ENCODE peak calls at places on chromosomes 11 and 22, in six cellular contexts. G is astrocyte of the spinal cord; N is GM10248; I is stimulated activated CD8-positive, alpha-beta memory T cell treated with anti-CD3 and anti-CD28 coated beads, Interleukin-7, amount 100 ng/mL, for 24 hours; T is OCI-M1; Y is amniotic stem cell. M is an unnamed sample.

GRCh38 chr22:19133561-19133960 is 2.5 kb downstream of the TSSK2 start:
- DNase-seq in T (no peak), I (no peak), G (no peak), N (no peak), Y (no peak), M (no peak)

GRCh38 chr11:45097721-45098493 is 48.5 kb upstream of the PRDM11 start:
- DNase-seq in N (no peak), G (peak), I (no peak), T (peak), Y (no peak), M (peak)

GRCh38 chr11:72812968-72813739 is 1.1 kb upstream of the ATG16L2 start:
- DNase-seq in N (peak), Y (no peak), I (peak), G (peak), T (peak), M (peak)

GRCh38 chr11:128695539-128696221 is 1.8 kb downstream of the FLI1 start:
- DNase-seq in G (peak), Y (no peak), I (no peak), T (peak), N (no peak), M (no peak)

GRCh38 chr11:2945757-2946287 is 16.6 kb upstream of the PHLDA2 start:
- DNase-seq in Y (no peak), N (no peak), T (no peak), G (no peak), I (no peak), M (no peak)

GRCh38 chr22:46245515-46245914 is 4.6 kb downstream of the CDPF1 start:
- DNase-seq in N (no peak), G (no peak), T (no peak), I (no peak), Y (no peak), M (no peak)

GRCh38 chr22:30460147-30460546 is 11.7 kb downstream of the SEC14L3 start:
- DNase-seq in N (no peak), G (no peak), I (no peak), T (no peak), Y (no peak), M (no peak)

GRCh38 chr11:65487467-65488272 is 11.2 kb upstream of the MALAT1 start:
- DNase-seq in T (peak), N (peak), Y (peak), I (no peak), G (peak), M (peak)

GRCh38 chr11:6894097-6894496 is 1.8 kb upstream of the OR2D2 start:
- DNase-seq in Y (no peak), T (no peak), I (no peak), N (no peak), G (no peak), M (no peak)

GRCh38 chr22:36948273-36949055 is 35.0 kb downstream of the CSF2RB start:
- DNase-seq in N (no peak), G (no peak), T (no peak), Y (no peak), I (no peak), M (no peak)

GRCh38 chr11:2825261-2825885 is 60.2 kb downstream of the CDKN1C start:
- DNase-seq in T (no peak), I (no peak), G (peak), N (no peak), Y (no peak), M (no peak)

GRCh38 chr11:11297578-11297977 is 55.5 kb downstream of the CSNK2A3 start:
- DNase-seq in I (no peak), T (no peak), Y (no peak), G (no peak), N (no peak), M (no peak)

GRCh38 chr22:31998784-31999435 is 44.2 kb upstream of the SLC5A1 start:
- DNase-seq in T (no peak), I (no peak), N (no peak), Y (no peak), G (no peak), M (no peak)

GRCh38 chr22:29212738-29213137 is 7.0 kb downstream of the EMID1 start:
- DNase-seq in G (no peak), I (no peak), Y (no peak), N (no peak), T (no peak), M (no peak)

GRCh38 chr11:2519879-2520735 is 75.3 kb downstream of the KCNQ1 start:
- DNase-seq in I (no peak), Y (no peak), N (no peak), G (no peak), T (no peak), M (no peak)

GRCh38 chr11:12005476-12005875 is 3.0 kb downstream of the DKK3 start:
- DNase-seq in N (no peak), G (peak), T (no peak), Y (no peak), I (no peak), M (no peak)

GRCh38 chr11:68312780-68313573 is 586 bp downstream of the LRP5 start:
- DNase-seq in T (peak), G (no peak), N (peak), I (no peak), Y (no peak), M (no peak)

GRCh38 chr22:46262449-46263207 is 515 bp downstream of the PKDREJ start:
- DNase-seq in I (no peak), N (no peak), Y (no peak), G (peak), T (no peak), M (peak)

GRCh38 chr22:22886546-22886945 is 1.1 kb upstream of the IGLL5 start:
- DNase-seq in Y (no peak), T (no peak), G (no peak), N (no peak), I (no peak), M (no peak)

GRCh38 chr11:29280452-29280851 is 736.4 kb downstream of the KCNA4 start:
- DNase-seq in G (peak), Y (no peak), I (no peak), N (no peak), T (no peak), M (peak)

GRCh38 chr22:49307870-49308269 is 519.8 kb downstream of the BRD1 start:
- DNase-seq in I (no peak), N (no peak), T (no peak), Y (no peak), G (no peak), M (no peak)

GRCh38 chr22:36385491-36386350 is 2.0 kb downstream of the MYH9 start:
- DNase-seq in Y (no peak), G (peak), N (no peak), T (no peak), I (no peak), M (peak)

GRCh38 chr11:96188625-96189006 is 154.4 kb downstream of the MAML2 start:
- DNase-seq in G (peak), I (no peak), Y (peak), T (peak), N (peak), M (no peak)

GRCh38 chr22:41222846-41223507 is 17.8 kb downstream of the CHADL start:
- DNase-seq in T (no peak), N (no peak), Y (no peak), I (no peak), G (no peak), M (no peak)

GRCh38 chr11:36333897-36334296 is 37.8 kb downstream of the PRR5L start:
- DNase-seq in G (peak), T (peak), N (no peak), I (no peak), Y (no peak), M (no peak)

GRCh38 chr11:69144719-69145365 is 10.9 kb upstream of the SMIM38 start:
- DNase-seq in N (no peak), Y (peak), G (no peak), T (no peak), I (no peak), M (no peak)

GRCh38 chr22:46033256-46034200 is 56.6 kb upstream of the WNT7B start:
- DNase-seq in Y (no peak), I (no peak), T (no peak), N (no peak), G (no peak), M (no peak)

GRCh38 chr22:27247691-27248434 is 553.7 kb downstream of the MN1 start:
- DNase-seq in N (no peak), I (no peak), T (no peak), G (no peak), Y (no peak), M (no peak)

GRCh38 chr22:36585841-36586240 is 56.9 kb upstream of the EIF3D start:
- DNase-seq in G (no peak), I (no peak), N (no peak), T (no peak), Y (no peak), M (no peak)

GRCh38 chr11:68962527-68963250 is 18.1 kb downstream of the MRGPRD start:
- DNase-seq in I (no peak), T (peak), Y (no peak), N (peak), G (peak), M (no peak)

GRCh38 chr11:1756024-1756561 is 5.7 kb upstream of the IFITM10 start:
- DNase-seq in T (no peak), G (no peak), I (no peak), N (no peak), Y (no peak), M (no peak)

GRCh38 chr11:65416341-65417185 is 6.0 kb upstream of the NEAT1 start:
- DNase-seq in Y (peak), N (peak), I (peak), G (peak), T (peak), M (peak)

GRCh38 chr11:86116386-86116726 is 47.5 kb upstream of the PICALM start:
- DNase-seq in N (peak), G (peak), T (no peak), I (no peak), Y (no peak), M (no peak)

GRCh38 chr22:50247748-50248147 is 2.9 kb upstream of the TUBGCP6 start:
- DNase-seq in Y (no peak), I (no peak), T (no peak), N (peak), G (peak), M (no peak)

GRCh38 chr11:75342231-75342918 is 9.1 kb downstream of the ARRB1 start:
- DNase-seq in N (no peak), I (no peak), T (no peak), Y (no peak), G (no peak), M (peak)

GRCh38 chr11:129374993-129375721 is 491 bp upstream of the BARX2 start:
- DNase-seq in Y (no peak), N (no peak), T (no peak), G (peak), I (no peak), M (peak)

GRCh38 chr11:92190535-92191206 is 33.9 kb upstream of the FAT3 start:
- DNase-seq in G (no peak), Y (no peak), T (no peak), I (no peak), N (no peak), M (no peak)

GRCh38 chr11:17778352-17778751 is 43.8 kb downstream of the KCNC1 start:
- DNase-seq in Y (no peak), T (no peak), I (no peak), N (no peak), G (no peak), M (no peak)